ENCODE peak calls at places on chromosome 17, in five cellular contexts. W, E, M, P and D are unnamed samples.
A peak's percentile ranks its signal among the peaks of the same experiment; 100 is the strongest.

GRCh38 chr17:74773871-74774286 is 2.3 kb downstream of the NAT9 start:
- DNase-seq in W (no peak), E (peak; percentile 55), M (no peak), P (no peak), D (peak; percentile 66)

GRCh38 chr17:70172921-70173320 is 3.6 kb downstream of the KCNJ2 start:
- DNase-seq in W (no peak), E (no peak), M (no peak), P (no peak), D (peak; percentile 54)

GRCh38 chr17:71117461-71117860 is 948.1 kb downstream of the KCNJ2 start:
- DNase-seq in W (no peak), E (peak; percentile 21), M (no peak), P (no peak), D (no peak)

GRCh38 chr17:51797150-51797549 is 361.4 kb downstream of the CA10 start:
- DNase-seq in W (no peak), E (no peak), M (no peak), P (no peak), D (no peak)

GRCh38 chr17:64591944-64592343 is 70.2 kb downstream of the SMURF2 start:
- DNase-seq in W (no peak), E (no peak), M (no peak), P (no peak), D (no peak)

GRCh38 chr17:74757931-74758845 is 9.8 kb downstream of the NHERF1 start:
- DNase-seq in W (no peak), E (no peak), M (no peak), P (no peak), D (peak; percentile 51)

GRCh38 chr17:79944821-79945391 is 90.8 kb downstream of the TBC1D16 start:
- DNase-seq in W (peak; percentile 56), E (no peak), M (no peak), P (no peak), D (no peak)

GRCh38 chr17:62966426-62967110 is 533 bp downstream of the TANC2 start:
- DNase-seq in W (no peak), E (peak; percentile 18), M (no peak), P (no peak), D (peak; percentile 58)

GRCh38 chr17:58270476-58271290 is 10.1 kb downstream of the MPO start:
- DNase-seq in W (no peak), E (no peak), M (no peak), P (no peak), D (no peak)

GRCh38 chr17:59521465-59522126 is 43.8 kb upstream of the DHX40 start:
- DNase-seq in W (peak; percentile 72), E (peak; percentile 59), M (no peak), P (no peak), D (peak; percentile 80)

GRCh38 chr17:69672924-69673323 is 258.4 kb downstream of the MAP2K6 start:
- DNase-seq in W (no peak), E (peak; percentile 87), M (peak; percentile 5), P (no peak), D (peak; percentile 53)

GRCh38 chr17:57905875-57906455 is 49.2 kb downstream of the CUEDC1 start:
- DNase-seq in W (no peak), E (no peak), M (no peak), P (no peak), D (no peak)

GRCh38 chr17:2357931-2358434 is 20.7 kb downstream of the SGSM2 start:
- DNase-seq in W (no peak), E (no peak), M (no peak), P (no peak), D (no peak)

GRCh38 chr17:80720624-80721577 is 176.3 kb downstream of the RPTOR start:
- DNase-seq in W (no peak), E (peak; percentile 86), M (peak; percentile 77), P (no peak), D (peak; percentile 24)

GRCh38 chr17:32482568-32483320 is 4.0 kb upstream of the CDK5R1 start:
- DNase-seq in W (no peak), E (peak; percentile 33), M (no peak), P (no peak), D (no peak)

GRCh38 chr17:4130715-4131114 is 12.1 kb downstream of the ZZEF1 start:
- DNase-seq in W (peak; percentile 68), E (peak; percentile 17), M (no peak), P (no peak), D (peak; percentile 12)

GRCh38 chr17:81206166-81206565 is 16.6 kb downstream of the CEP131 start:
- DNase-seq in W (no peak), E (no peak), M (no peak), P (no peak), D (no peak)

GRCh38 chr17:82668631-82669099 is 20.4 kb upstream of the WDR45B start:
- DNase-seq in W (peak; percentile 73), E (peak; percentile 44), M (no peak), P (no peak), D (no peak)

GRCh38 chr17:34434065-34434464 is 71.0 kb upstream of the CCL1 start:
- DNase-seq in W (no peak), E (no peak), M (no peak), P (no peak), D (no peak)

GRCh38 chr17:17909078-17909477 is 63.1 kb downstream of the TOM1L2 start:
- DNase-seq in W (no peak), E (no peak), M (no peak), P (no peak), D (no peak)

GRCh38 chr17:73998246-73999220 is 204.9 kb upstream of the RPL38 start:
- DNase-seq in W (no peak), E (no peak), M (no peak), P (no peak), D (no peak)

GRCh38 chr17:83195330-83196087 is 116.1 kb downstream of the METRNL start:
- DNase-seq in W (peak; percentile 93), E (no peak), M (no peak), P (no peak), D (peak; percentile 71)

GRCh38 chr17:65797809-65798208 is 236.4 kb upstream of the AXIN2 start:
- DNase-seq in W (no peak), E (no peak), M (no peak), P (no peak), D (no peak)

GRCh38 chr17:7636192-7636591 is 6.3 kb downstream of the SHBG start:
- DNase-seq in W (no peak), E (no peak), M (no peak), P (no peak), D (no peak)

GRCh38 chr17:50133028-50133768 is 3.2 kb upstream of the SAMD14 start:
- DNase-seq in W (peak; percentile 87), E (peak; percentile 55), M (no peak), P (no peak), D (peak; percentile 45)

GRCh38 chr17:50134206-50135110 is 4.5 kb upstream of the SAMD14 start:
- DNase-seq in W (no peak), E (no peak), M (no peak), P (no peak), D (no peak)

GRCh38 chr17:50135316-50136095 is 5.5 kb upstream of the SAMD14 start:
- DNase-seq in W (no peak), E (no peak), M (no peak), P (no peak), D (no peak)

GRCh38 chr17:50132104-50132794 is 2.3 kb upstream of the SAMD14 start:
- DNase-seq in W (no peak), E (no peak), M (no peak), P (no peak), D (no peak)

DNA sequence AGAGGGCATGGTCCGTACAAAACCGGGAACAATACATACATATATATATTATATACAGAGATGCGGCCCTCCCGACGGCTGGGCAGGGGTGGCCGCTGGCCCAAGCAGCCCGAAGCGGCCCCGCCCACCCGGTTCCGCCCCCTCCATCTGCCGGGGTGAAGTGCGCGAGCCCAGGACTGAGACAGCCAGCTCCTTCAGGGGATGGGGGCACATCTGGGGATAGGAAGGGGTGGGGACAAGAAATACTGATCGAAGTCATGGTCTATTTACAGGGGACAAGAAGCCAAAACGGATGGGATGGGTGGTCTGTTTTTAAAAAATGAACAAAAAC is 3.8 kb upstream of the SAMD14 start:
- DNase-seq in W (no peak), E (no peak), M (no peak), P (no peak), D (no peak)
- H3K4me3 ChIP-seq in W (no peak overlapping the region), E (no peak overlapping the region), M (no peak overlapping the region), P (no peak overlapping the region), D (no peak overlapping the region)

GRCh38 chr17:30600062-30600829 is 123.0 kb downstream of the GOSR1 start:
- DNase-seq in W (peak; percentile 87), E (peak; percentile 70), M (no peak), P (peak; percentile 94), D (peak; percentile 81)
- TF ChIP-seq CTCF in W (peak; percentile 47), E (peak; percentile 50), M (peak; percentile 77), P (peak; percentile 35), D (peak; percentile 79)

GRCh38 chr17:72145972-72146755 is 25.3 kb downstream of the SOX9 start:
- DNase-seq in W (no peak), E (peak; percentile 60), M (no peak), P (no peak), D (no peak)

GRCh38 chr17:72151565-72152391 is 31.0 kb downstream of the SOX9 start:
- DNase-seq in W (no peak), E (peak; percentile 72), M (no peak), P (no peak), D (peak; percentile 81)

GRCh38 chr17:72152392-72152727 is 31.5 kb downstream of the SOX9 start:
- DNase-seq in W (no peak), E (peak; percentile 25), M (no peak), P (no peak), D (peak; percentile 71)

GRCh38 chr17:72145562-72145961 is 24.7 kb downstream of the SOX9 start:
- DNase-seq in W (no peak), E (no peak), M (no peak), P (no peak), D (no peak)

GRCh38 chr17:72150632-72151460 is 30.0 kb downstream of the SOX9 start:
- DNase-seq in W (no peak), E (no peak), M (no peak), P (no peak), D (no peak)
- H3K4me3 ChIP-seq in W (no peak overlapping the region), E (no peak overlapping the region), M (no peak overlapping the region), P (no peak overlapping the region), D (no peak overlapping the region)

GRCh38 chr17:35734396-35734795 is 3.0 kb downstream of the RASL10B start:
- DNase-seq in W (peak; percentile 24), E (no peak), M (no peak), P (no peak), D (no peak)
- TF ChIP-seq CTCF in W (no peak), E (no peak), M (no peak), P (no peak), D (no peak)

GRCh38 chr17:67717192-67717623 is 528 bp upstream of the NOL11 start:
- DNase-seq in W (no peak), E (no peak), M (no peak), P (no peak), D (no peak)

GRCh38 chr17:67716405-67716798 is 1.3 kb upstream of the NOL11 start:
- DNase-seq in W (no peak), E (no peak), M (no peak), P (no peak), D (no peak)

GRCh38 chr17:67713169-67713568 is 4.6 kb upstream of the NOL11 start:
- DNase-seq in W (no peak), E (no peak), M (no peak), P (no peak), D (no peak)

GRCh38 chr17:67718325-67718941 is 697 bp downstream of the NOL11 start:
- DNase-seq in W (no peak), E (peak; percentile 49), M (no peak), P (no peak), D (peak; percentile 28)

GRCh38 chr17:67717624-67718324 is at the start of gene NOL11:
- DNase-seq in W (peak; percentile 100), E (peak; percentile 98), M (peak; percentile 95), P (peak; percentile 99), D (peak; percentile 99)
- H3K4me3 ChIP-seq in W (peak within 1 kb of the TSS; percentile 91), E (peak within 1 kb of the TSS; percentile 64), M (peak within 1 kb of the TSS; percentile 64), P (peak within 1 kb of the TSS; percentile 74), D (peak within 1 kb of the TSS; percentile 99)

GRCh38 chr17:44376124-44376523 is 12.5 kb upstream of the FAM171A2 start:
- DNase-seq in W (no peak), E (peak; percentile 10), M (no peak), P (no peak), D (peak; percentile 26)
- TF ChIP-seq CTCF in W (no peak), E (peak; percentile 41), M (peak; percentile 59), P (no peak), D (peak; percentile 60)